ENCODE peak calls at places on chromosomes 6 and 20, in seven cellular contexts. O, N, V, T, W, P and B are unnamed samples.

GRCh38 chr20:62392077-62392418 is 5.1 kb downstream of the RPS21 start:
- DNase-seq in N (no peak), O (no peak), V (no peak), T (no peak), W (no peak), P (no peak), B (no peak)

GRCh38 chr6:97110149-97110548 is 172.9 kb downstream of the MMS22L start:
- DNase-seq in W (no peak), V (no peak), N (no peak), P (no peak), O (no peak), T (no peak), B (no peak)

GRCh38 chr20:40286991-40287531 is 402.0 kb downstream of the MAFB start:
- DNase-seq in P (peak; percentile 91), O (no peak), W (peak; percentile 65), N (no peak), V (peak; percentile 94), T (peak; percentile 54), B (peak; percentile 91)

GRCh38 chr6:19289408-19289967 is 547.7 kb upstream of the ID4 start:
- DNase-seq in N (no peak), W (no peak), O (no peak), P (peak; percentile 32), T (no peak), V (no peak), B (no peak)

GRCh38 chr20:45346851-45347250 is 1.4 kb downstream of the SDC4 start:
- DNase-seq in N (no peak), O (no peak), P (no peak), T (no peak), V (no peak), W (no peak), B (no peak)

GRCh38 chr6:139364302-139364981 is 10.0 kb downstream of the CITED2 start:
- DNase-seq in O (no peak), N (peak; percentile 72), T (no peak), V (no peak), P (peak; percentile 27), W (no peak), B (no peak)

GRCh38 chr6:85585741-85586140 is 7.9 kb downstream of the SNX14 start:
- DNase-seq in V (no peak), P (no peak), W (no peak), N (no peak), O (no peak), T (no peak), B (no peak)

GRCh38 chr20:44910690-44911262 is 916 bp downstream of the PABPC1L start:
- DNase-seq in N (no peak), P (no peak), V (no peak), W (no peak), T (no peak), O (no peak), B (no peak)

GRCh38 chr6:53432318-53433161 is 83.8 kb upstream of the ELOVL5 start:
- DNase-seq in N (no peak), O (no peak), P (peak; percentile 65), V (no peak), T (peak; percentile 86), W (peak; percentile 84), B (no peak)

GRCh38 chr20:12152996-12153395 is 235.3 kb downstream of the BTBD3 start:
- DNase-seq in V (no peak), P (peak; percentile 98), W (no peak), N (no peak), O (no peak), T (no peak), B (no peak)

GRCh38 chr6:168956141-168956838 is 297.4 kb downstream of the THBS2 start:
- DNase-seq in N (no peak), W (no peak), P (peak; percentile 18), V (no peak), T (no peak), O (no peak), B (no peak)

GRCh38 chr6:137951064-137951597 is 84.1 kb downstream of the TNFAIP3 start:
- DNase-seq in W (no peak), V (no peak), T (no peak), O (no peak), P (no peak), N (no peak), B (no peak)

GRCh38 chr6:2684766-2685754 is 65.7 kb downstream of the MYLK4 start:
- DNase-seq in P (no peak), T (no peak), O (no peak), V (no peak), W (no peak), N (no peak), B (no peak)

GRCh38 chr6:66508433-66508832 is 801.4 kb upstream of the EYS start:
- DNase-seq in W (no peak), T (no peak), O (no peak), V (no peak), N (no peak), P (no peak), B (no peak)

GRCh38 chr6:53377793-53378192 is 29.0 kb upstream of the ELOVL5 start:
- DNase-seq in P (no peak), T (no peak), O (no peak), V (no peak), W (no peak), N (no peak), B (no peak)

GRCh38 chr20:14432597-14432996 is 95.2 kb upstream of the FLRT3 start:
- DNase-seq in V (no peak), W (no peak), P (no peak), O (no peak), N (no peak), T (no peak), B (no peak)

GRCh38 chr20:9993133-9993532 is 41.7 kb upstream of the ANKEF1 start:
- DNase-seq in N (no peak), V (no peak), T (no peak), O (no peak), W (no peak), P (no peak), B (no peak)

GRCh38 chr20:49938173-49939163 is 2.3 kb downstream of the RNF114 start:
- DNase-seq in W (peak; percentile 77), N (no peak), T (no peak), V (peak; percentile 72), O (no peak), P (peak; percentile 55), B (peak; percentile 72)

GRCh38 chr6:48135352-48136084 is 24.5 kb upstream of the PTCHD4 start:
- DNase-seq in N (no peak), P (peak; percentile 78), W (peak; percentile 30), O (no peak), V (no peak), T (no peak), B (no peak)

GRCh38 chr20:23879811-23880374 is 345 bp upstream of the CST5 start:
- DNase-seq in P (peak; percentile 58), O (no peak), N (no peak), T (no peak), V (no peak), W (no peak), B (no peak)
- H3K4me3 ChIP-seq in P (no peak overlapping the region), O (no peak overlapping the region), N (no peak overlapping the region), T (no peak overlapping the region), V (no peak overlapping the region), W (no peak overlapping the region), B (no peak overlapping the region)

GRCh38 chr6:3808189-3808588 is 41.0 kb upstream of the FAM50B start:
- DNase-seq in P (no peak), N (no peak), O (no peak), T (no peak), W (no peak), V (no peak), B (no peak)

GRCh38 chr6:3805448-3806123 is 43.6 kb upstream of the FAM50B start:
- DNase-seq in N (no peak), V (no peak), O (no peak), P (no peak), W (no peak), T (no peak), B (no peak)

GRCh38 chr6:3808759-3809514 is 40.2 kb upstream of the FAM50B start:
- DNase-seq in W (peak; percentile 89), P (peak; percentile 90), N (no peak), O (peak; percentile 66), V (peak; percentile 83), T (no peak), B (peak; percentile 72)

GRCh38 chr6:3804981-3805380 is 44.2 kb upstream of the FAM50B start:
- DNase-seq in N (no peak), V (no peak), P (no peak), T (no peak), O (no peak), W (no peak), B (no peak)

DNA sequence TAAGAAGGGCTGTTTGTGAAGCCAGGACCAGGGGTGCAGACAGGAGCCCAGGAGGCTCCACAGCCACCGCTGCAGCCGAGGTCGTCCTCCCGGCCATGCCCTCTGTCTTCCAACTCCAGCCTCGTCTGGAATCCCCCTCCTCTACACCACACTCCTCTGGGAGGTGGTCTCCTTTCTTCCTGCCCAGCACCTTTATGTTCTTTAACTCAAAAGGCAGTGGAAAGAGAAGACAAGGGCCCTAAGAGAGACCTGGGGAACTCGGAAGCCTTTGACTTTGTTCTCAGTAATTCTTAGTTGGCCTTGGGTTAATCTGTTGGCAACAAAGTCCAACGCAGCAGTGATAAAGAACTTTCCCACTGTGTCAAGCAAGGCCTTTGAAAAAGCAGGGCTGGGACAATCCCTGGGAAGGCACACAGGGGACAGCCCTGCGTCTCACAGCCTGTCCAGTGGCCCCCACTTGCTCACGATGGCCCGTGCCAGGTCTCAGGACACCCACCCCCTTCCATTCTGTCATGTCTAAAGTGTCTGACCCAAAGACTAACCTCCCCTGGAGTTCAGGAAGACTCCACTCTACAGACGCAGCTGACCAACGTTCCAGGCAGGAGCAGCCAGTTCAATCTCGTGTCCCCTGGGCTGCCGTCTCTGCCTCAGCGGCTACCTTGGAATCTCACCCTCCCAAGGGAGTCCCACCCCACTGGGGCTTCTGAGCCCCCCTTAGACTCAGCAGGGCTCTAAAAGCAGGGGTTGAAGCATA is 42.8 kb upstream of the FAM50B start:
- DNase-seq in P (no peak), V (no peak), O (no peak), T (no peak), W (peak; percentile 57), N (no peak), B (no peak)
- H3K27ac ChIP-seq in P (no peak overlapping the region), V (peak overlapping the region; percentile 18), O (no peak overlapping the region), T (peak overlapping the region; percentile 30), W (no peak overlapping the region), N (no peak overlapping the region), B (peak overlapping the region; percentile 32)

DNA sequence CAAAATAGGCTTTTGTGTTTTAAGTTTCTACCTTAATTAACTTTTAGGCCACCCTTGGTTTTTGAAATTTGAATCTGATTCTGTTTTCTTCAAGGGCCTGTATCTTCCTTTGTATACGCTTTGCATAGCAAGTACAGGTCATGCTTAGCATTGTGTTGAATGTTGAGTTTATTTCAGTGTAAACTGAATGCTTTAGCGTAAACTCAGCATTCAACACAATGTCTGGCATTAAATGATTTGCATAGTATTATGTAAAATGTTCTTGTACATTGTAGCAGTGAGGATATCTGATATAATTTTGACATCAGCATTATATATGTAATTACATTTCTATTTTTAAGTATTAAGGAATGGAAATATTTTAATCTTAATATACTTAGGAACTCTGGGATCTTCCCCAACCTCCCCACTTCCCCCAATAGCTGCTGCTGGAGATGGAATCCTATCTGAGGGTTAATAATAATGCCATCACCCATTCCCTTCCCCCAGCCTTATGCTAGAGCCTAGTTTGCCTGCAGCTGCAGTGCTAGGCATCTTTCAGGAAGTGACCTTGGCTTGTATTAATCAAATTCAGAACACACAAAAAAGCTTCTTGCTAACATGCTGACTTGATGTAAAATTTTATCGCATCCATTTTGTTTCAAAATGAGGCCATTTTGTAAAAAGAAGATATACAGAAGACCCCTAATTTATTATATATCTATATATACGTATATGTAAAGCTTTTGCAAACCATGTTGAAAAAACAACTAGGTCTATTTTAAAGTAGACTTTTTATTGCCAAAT is 73.1 kb downstream of the NCOA3 start:
- DNase-seq in N (no peak), W (no peak), T (no peak), V (no peak), P (no peak), O (no peak), B (no peak)
- H3K4me1 ChIP-seq in N (peaks cover 32% of the 10 kb centered on the region), W (peaks cover 36% of the 10 kb centered on the region), T (no peaks in the 10 kb centered on the region), V (peaks cover 51% of the 10 kb centered on the region), P (peaks cover 24% of the 10 kb centered on the region), O (peaks cover 71% of the 10 kb centered on the region), B (peaks cover 4% of the 10 kb centered on the region)

GRCh38 chr20:38343107-38343797 is 3.0 kb upstream of the LBP start:
- DNase-seq in O (no peak), W (peak; percentile 46), V (no peak), T (peak; percentile 81), N (no peak), P (no peak), B (peak; percentile 85)
- H3K4me3 ChIP-seq in O (no peak overlapping the region), W (no peak overlapping the region), V (no peak overlapping the region), T (peak overlapping the region; percentile 2), N (no peak overlapping the region), P (no peak overlapping the region), B (no peak overlapping the region)